ENCODE peak calls at places on chromosomes 1 and 21, in seven cellular contexts. Q, U, I, D, F, K and E are unnamed samples.

GRCh38 chr1:41576620-41577019 is 92.1 kb upstream of the EDN2 start:
- DNase-seq in Q (no peak), U (no peak), I (peak; percentile 33), D (no peak), F (no peak), K (no peak), E (no peak)

GRCh38 chr1:1304331-1305299 is 3.1 kb downstream of the ACAP3 start:
- DNase-seq in Q (peak; percentile 78), U (peak; percentile 92), I (peak; percentile 89), D (peak; percentile 89), F (peak; percentile 80), K (peak; percentile 90), E (peak; percentile 79)

GRCh38 chr1:230753586-230754251 is 6.5 kb downstream of the CAPN9 start:
- DNase-seq in Q (peak; percentile 74), U (no peak), I (no peak), D (peak; percentile 70), F (peak; percentile 86), K (no peak), E (peak; percentile 47)

GRCh38 chr1:165560834-165561233 is 17.0 kb downstream of the LRRC52 start:
- DNase-seq in Q (no peak), U (no peak), I (no peak), D (no peak), F (no peak), K (no peak), E (no peak)

GRCh38 chr1:228174482-228175315 is 9.1 kb downstream of the IBA57 start:
- DNase-seq in Q (no peak), U (no peak), I (peak; percentile 21), D (no peak), F (no peak), K (peak; percentile 19), E (no peak)

GRCh38 chr1:241323510-241323909 is 33.5 kb downstream of the RGS7 start:
- DNase-seq in Q (peak; percentile 44), U (no peak), I (peak; percentile 56), D (peak; percentile 70), F (no peak), K (no peak), E (peak; percentile 68)

GRCh38 chr21:46322351-46323226 is 1.1 kb downstream of the C21orf58 start:
- DNase-seq in Q (peak; percentile 56), U (no peak), I (peak; percentile 77), D (peak; percentile 45), F (no peak), K (no peak), E (peak; percentile 51)

GRCh38 chr21:41699311-41699710 is 67.5 kb downstream of the RIPK4 start:
- DNase-seq in Q (no peak), U (no peak), I (no peak), D (no peak), F (peak; percentile 39), K (no peak), E (no peak)

GRCh38 chr1:84505167-84506001 is 802 bp upstream of the SPATA1 start:
- DNase-seq in Q (no peak), U (no peak), I (peak; percentile 90), D (peak; percentile 83), F (no peak), K (peak; percentile 66), E (no peak)

GRCh38 chr1:226708342-226708780 is 30.7 kb downstream of the ITPKB start:
- DNase-seq in Q (no peak), U (no peak), I (peak; percentile 94), D (peak; percentile 60), F (no peak), K (peak; percentile 51), E (peak; percentile 92)

GRCh38 chr1:203691454-203691853 is 64.8 kb downstream of the ATP2B4 start:
- DNase-seq in Q (no peak), U (no peak), I (no peak), D (no peak), F (no peak), K (no peak), E (no peak)

GRCh38 chr1:170908942-170909341 is 26.4 kb upstream of the MROH9 start:
- DNase-seq in Q (no peak), U (no peak), I (no peak), D (no peak), F (no peak), K (no peak), E (no peak)

GRCh38 chr1:218886472-218886871 is 287.2 kb upstream of the LYPLAL1 start:
- DNase-seq in Q (no peak), U (no peak), I (peak; percentile 26), D (peak; percentile 42), F (no peak), K (peak; percentile 23), E (peak; percentile 53)

GRCh38 chr1:202888507-202889360 is at the start of gene RABIF:
- DNase-seq in Q (peak; percentile 97), U (peak; percentile 94), I (peak; percentile 99), D (peak; percentile 99), F (peak; percentile 96), K (peak; percentile 98), E (peak; percentile 95)

GRCh38 chr1:227848430-227848932 is 33.0 kb downstream of the PRSS38 start:
- DNase-seq in Q (no peak), U (no peak), I (no peak), D (no peak), F (no peak), K (no peak), E (no peak)

GRCh38 chr1:164648211-164649080 is 89.5 kb downstream of the PBX1 start:
- DNase-seq in Q (no peak), U (no peak), I (no peak), D (peak; percentile 61), F (no peak), K (no peak), E (no peak)

GRCh38 chr1:235093013-235093618 is 35.5 kb downstream of the TOMM20 start:
- DNase-seq in Q (peak; percentile 66), U (no peak), I (peak; percentile 78), D (peak; percentile 75), F (peak; percentile 55), K (peak; percentile 45), E (peak; percentile 86)

GRCh38 chr1:178653091-178653490 is 72.0 kb upstream of the RALGPS2 start:
- DNase-seq in Q (no peak), U (no peak), I (peak; percentile 79), D (no peak), F (peak; percentile 70), K (no peak), E (peak; percentile 52)

DNA sequence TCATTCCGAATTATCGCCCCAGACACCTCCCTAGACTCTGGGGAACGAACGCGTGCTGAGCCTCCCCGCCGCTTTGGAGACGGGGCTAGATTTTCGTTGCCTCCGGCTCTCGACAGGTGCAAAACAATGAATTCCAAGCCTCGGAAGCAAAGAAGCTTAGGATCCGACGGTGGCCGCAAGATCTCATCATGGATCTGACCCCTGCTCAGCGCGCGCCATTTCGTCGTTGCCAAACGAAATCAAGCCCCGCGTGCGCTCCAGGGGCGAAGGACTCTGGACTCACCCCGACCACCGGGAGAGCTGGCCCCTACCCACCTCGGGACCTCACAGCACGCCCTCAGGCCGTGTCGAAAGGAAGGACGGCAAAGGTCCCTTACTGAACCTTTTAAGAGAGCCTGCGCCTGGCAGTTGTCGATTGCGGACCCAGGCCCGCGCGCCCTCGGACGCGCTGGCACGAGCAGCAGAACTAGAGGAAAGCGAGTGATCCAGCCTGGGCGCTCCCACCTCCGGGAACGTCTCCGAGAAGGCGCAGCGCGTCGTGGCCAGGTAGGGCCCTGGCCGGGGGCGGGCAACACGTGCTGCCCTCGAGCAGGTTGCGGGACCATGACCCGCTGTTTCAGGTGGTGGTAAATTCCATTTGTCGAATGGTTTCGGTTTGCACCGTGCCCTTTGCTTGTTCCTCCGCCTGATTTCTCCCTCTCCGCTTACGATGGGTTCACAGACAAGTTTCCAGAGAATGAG is 1.6 kb upstream of the RUNX3 start:
- DNase-seq in Q (no peak), U (no peak), I (no peak), D (no peak), F (no peak), K (no peak), E (peak; percentile 17)
- H3K4me3 ChIP-seq in Q (no peak overlapping the region), U (no peak overlapping the region), I (no peak overlapping the region), D (no peak overlapping the region), F (peak overlapping the region; percentile 13), K (peak overlapping the region; percentile 15), E (peak overlapping the region; percentile 14)

GRCh38 chr1:6418668-6419396 is 887 bp downstream of the HES2 start:
- DNase-seq in Q (peak; percentile 64), U (no peak), I (peak; percentile 23), D (no peak), F (peak; percentile 61), K (no peak), E (no peak)

GRCh38 chr1:6419803-6420593 is at the start of gene HES2:
- DNase-seq in Q (peak; percentile 88), U (no peak), I (peak; percentile 48), D (peak; percentile 48), F (peak; percentile 83), K (no peak), E (no peak)

GRCh38 chr1:6419397-6419802 is 319 bp downstream of the HES2 start:
- DNase-seq in Q (no peak), U (no peak), I (peak; percentile 20), D (peak; percentile 48), F (no peak), K (no peak), E (no peak)

GRCh38 chr1:6421266-6421665 is 1.5 kb upstream of the HES2 start:
- DNase-seq in Q (no peak), U (no peak), I (no peak), D (no peak), F (no peak), K (no peak), E (no peak)

DNA sequence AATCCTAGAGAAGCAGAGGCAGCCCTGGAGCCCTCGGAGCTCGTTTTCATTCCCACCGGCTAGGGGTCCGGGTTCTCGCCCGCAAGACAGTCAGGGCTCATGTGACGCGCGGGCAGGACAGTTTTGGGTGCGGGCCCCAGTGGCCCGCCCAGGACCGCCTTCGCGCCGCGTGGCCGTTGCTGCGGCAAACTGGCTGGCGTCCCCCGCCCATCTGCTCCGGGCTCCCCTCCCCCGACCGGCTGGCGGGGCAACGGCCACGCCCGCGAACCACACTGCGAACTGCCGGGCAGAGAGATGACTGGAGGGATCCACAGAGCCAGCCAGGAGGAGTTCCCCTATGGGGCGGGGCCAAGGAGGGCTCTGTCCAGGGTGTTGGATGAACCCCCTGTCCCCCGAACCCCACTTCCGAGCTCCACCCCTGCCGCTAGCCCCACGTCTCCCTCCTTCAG is 899 bp upstream of the HES2 start:
- DNase-seq in Q (peak; percentile 82), U (no peak), I (peak; percentile 39), D (no peak), F (peak; percentile 71), K (no peak), E (no peak)
- H3K4me3 ChIP-seq in Q (no peak overlapping the region), U (no peak overlapping the region), I (no peak overlapping the region), D (no peak overlapping the region), F (peak overlapping the region; percentile 58), K (no peak overlapping the region), E (no peak overlapping the region)

GRCh38 chr1:232005300-232005699 is 378.7 kb downstream of the DISC1 start:
- DNase-seq in Q (no peak), U (no peak), I (no peak), D (no peak), F (no peak), K (no peak), E (no peak)
- H3K4me3 ChIP-seq in Q (no peak overlapping the region), U (no peak overlapping the region), I (no peak overlapping the region), D (no peak overlapping the region), F (no peak overlapping the region), K (no peak overlapping the region), E (no peak overlapping the region)

DNA sequence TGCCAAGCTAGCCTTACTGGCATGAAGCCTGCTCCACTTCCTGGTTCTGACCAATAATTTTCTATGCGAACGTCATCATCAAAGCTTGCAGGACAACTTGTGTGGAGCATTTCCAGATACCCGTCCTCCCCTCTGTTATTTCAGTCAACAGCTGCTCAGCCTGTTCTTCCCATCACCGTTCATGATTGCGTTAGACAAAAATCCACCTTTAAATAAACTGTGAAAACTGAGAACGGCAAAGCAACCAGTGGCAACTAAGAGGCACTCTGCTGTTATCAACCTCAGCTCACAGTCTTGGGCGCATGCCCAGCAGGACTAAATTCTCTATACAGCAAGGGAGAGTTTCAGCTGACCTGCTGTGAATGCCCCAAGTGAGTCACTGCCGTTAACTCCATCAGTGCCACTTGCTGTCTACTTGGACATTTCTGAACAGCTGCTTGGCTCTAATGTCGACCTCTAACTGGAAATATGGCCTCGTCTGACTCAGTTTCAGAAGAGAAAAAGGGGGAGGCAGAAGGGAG is 207.4 kb upstream of the RUNX1 start:
- DNase-seq in Q (peak; percentile 73), U (peak; percentile 93), I (peak; percentile 96), D (peak; percentile 94), F (peak; percentile 63), K (peak; percentile 79), E (peak; percentile 99)
- H3K4me3 ChIP-seq in Q (no peak overlapping the region), U (no peak overlapping the region), I (peak overlapping the region; percentile 60), D (no peak overlapping the region), F (no peak overlapping the region), K (no peak overlapping the region), E (no peak overlapping the region)